ENCODE peak calls at places on chromosomes 13 and 19, in five cellular contexts. One of them, this sample, is unnamed.

GRCh38 chr19:2719232-2719735 is 1.9 kb downstream of the DIRAS1 start:
- DNase-seq in tibial artery: no peak
- DNase-seq in HepG2: no peak
- DNase-seq in H1: no peak
- DNase-seq in cardiac muscle cell: no peak
- DNase-seq in this sample: no peak

GRCh38 chr19:42401365-42402303 is 11.5 kb upstream of the CNFN start:
- DNase-seq in cardiac muscle cell: peak; percentile 83
- DNase-seq in HepG2: peak; percentile 49
- DNase-seq in H1: peak; percentile 78
- DNase-seq in tibial artery: peak; percentile 80
- DNase-seq in this sample: no peak

GRCh38 chr13:24280722-24281121 is 28.7 kb upstream of the C1QTNF9 start:
- DNase-seq in HepG2: no peak
- DNase-seq in H1: no peak
- DNase-seq in cardiac muscle cell: no peak
- DNase-seq in tibial artery: no peak
- DNase-seq in this sample: no peak

GRCh38 chr19:6813659-6814058 is 41.2 kb downstream of the VAV1 start:
- DNase-seq in cardiac muscle cell: no peak
- DNase-seq in H1: no peak
- DNase-seq in HepG2: no peak
- DNase-seq in tibial artery: no peak
- DNase-seq in this sample: no peak

GRCh38 chr13:60329221-60329983 is 67.6 kb upstream of the TDRD3 start:
- DNase-seq in H1: peak; percentile 27
- DNase-seq in cardiac muscle cell: peak; percentile 59
- DNase-seq in HepG2: peak; percentile 12
- DNase-seq in tibial artery: no peak
- DNase-seq in this sample: no peak

GRCh38 chr19:47707135-47707925 is 5.9 kb upstream of the EHD2 start:
- DNase-seq in HepG2: peak; percentile 71
- DNase-seq in tibial artery: peak; percentile 60
- DNase-seq in cardiac muscle cell: peak; percentile 82
- DNase-seq in H1: no peak
- DNase-seq in this sample: no peak

GRCh38 chr13:88744289-88744688 is 1073.1 kb downstream of the SLITRK5 start:
- DNase-seq in cardiac muscle cell: no peak
- DNase-seq in H1: no peak
- DNase-seq in HepG2: no peak
- DNase-seq in tibial artery: no peak
- DNase-seq in this sample: no peak

GRCh38 chr13:51895906-51896888 is 34.4 kb downstream of the CCDC70 start:
- DNase-seq in H1: peak; percentile 51
- DNase-seq in HepG2: peak; percentile 45
- DNase-seq in tibial artery: no peak
- DNase-seq in cardiac muscle cell: peak; percentile 77
- DNase-seq in this sample: no peak

GRCh38 chr19:21603431-21604153 is 98.2 kb downstream of the ZNF429 start:
- DNase-seq in cardiac muscle cell: no peak
- DNase-seq in HepG2: no peak
- DNase-seq in tibial artery: no peak
- DNase-seq in H1: no peak
- DNase-seq in this sample: no peak

GRCh38 chr13:25196971-25197370 is 24.9 kb upstream of the AMER2 start:
- DNase-seq in cardiac muscle cell: no peak
- DNase-seq in HepG2: no peak
- DNase-seq in H1: no peak
- DNase-seq in tibial artery: no peak
- DNase-seq in this sample: no peak

DNA sequence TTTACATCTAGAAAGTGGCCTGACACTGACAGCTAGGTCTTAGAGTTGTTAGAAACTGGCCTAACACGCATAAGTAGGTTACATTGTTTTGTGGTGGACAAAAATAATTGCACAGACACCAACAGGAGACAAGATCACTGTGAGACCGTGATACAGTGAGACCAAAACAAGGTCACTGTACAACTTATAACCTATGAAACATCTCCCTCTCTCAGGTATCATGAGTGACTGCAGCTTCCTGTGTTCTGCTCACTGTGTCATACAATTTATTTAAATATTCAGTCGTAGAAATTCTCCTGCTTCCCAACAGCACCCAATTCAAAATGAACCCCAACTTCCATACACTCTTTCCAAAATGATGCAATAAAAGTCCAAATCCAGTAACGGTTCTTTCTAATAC is 2165.2 kb downstream of the PCDH9 start:
- DNase-seq in cardiac muscle cell: no peak
- DNase-seq in H1: no peak
- DNase-seq in tibial artery: no peak
- DNase-seq in HepG2: no peak
- DNase-seq in this sample: no peak
- TF ChIP-seq CTCF in cardiac muscle cell: no peak
- TF ChIP-seq CTCF in H1: no peak
- TF ChIP-seq CTCF in tibial artery: no peak
- TF ChIP-seq CTCF in HepG2: no peak
- TF ChIP-seq CTCF in this sample: no peak

GRCh38 chr19:10219678-10220077 is 11.5 kb downstream of the S1PR2 start:
- DNase-seq in H1: peak; percentile 46
- DNase-seq in cardiac muscle cell: peak; percentile 53
- DNase-seq in HepG2: peak; percentile 79
- DNase-seq in tibial artery: no peak
- DNase-seq in this sample: no peak

GRCh38 chr19:10223488-10224213 is 7.5 kb downstream of the S1PR2 start:
- DNase-seq in HepG2: no peak
- DNase-seq in H1: no peak
- DNase-seq in tibial artery: no peak
- DNase-seq in cardiac muscle cell: no peak
- DNase-seq in this sample: no peak

GRCh38 chr19:10222201-10222890 is 8.8 kb downstream of the S1PR2 start:
- DNase-seq in tibial artery: no peak
- DNase-seq in HepG2: no peak
- DNase-seq in H1: no peak
- DNase-seq in cardiac muscle cell: no peak
- DNase-seq in this sample: no peak

GRCh38 chr19:10217085-10217484 is 14.0 kb downstream of the S1PR2 start:
- DNase-seq in H1: no peak
- DNase-seq in tibial artery: no peak
- DNase-seq in cardiac muscle cell: no peak
- DNase-seq in HepG2: no peak
- DNase-seq in this sample: no peak

DNA sequence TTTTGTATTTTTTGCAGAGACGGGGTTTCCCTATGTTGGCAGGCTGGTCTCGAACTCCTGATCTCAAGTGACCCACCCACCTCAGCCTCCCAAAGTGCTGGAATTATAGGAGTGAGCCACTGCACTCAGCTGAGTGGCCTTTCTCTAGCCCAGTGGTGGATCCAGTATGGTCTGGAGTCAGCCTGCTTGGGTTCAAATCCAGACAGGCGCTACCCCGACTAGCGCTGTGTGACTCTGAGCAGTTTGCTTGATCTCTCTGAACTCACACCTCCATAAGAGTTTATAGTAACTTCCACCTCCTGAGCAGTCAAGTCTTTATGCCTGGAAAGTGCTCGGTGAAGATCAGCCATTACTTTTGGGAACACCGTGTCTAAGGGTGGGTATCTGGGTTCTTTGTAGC is 10.4 kb downstream of the S1PR2 start:
- DNase-seq in cardiac muscle cell: no peak
- DNase-seq in H1: no peak
- DNase-seq in HepG2: no peak
- DNase-seq in tibial artery: no peak
- DNase-seq in this sample: no peak
- H3K27ac ChIP-seq in cardiac muscle cell: no peak overlapping the region
- H3K27ac ChIP-seq in H1: peak overlapping the region; percentile 29
- H3K27ac ChIP-seq in HepG2: no peak overlapping the region
- H3K27ac ChIP-seq in tibial artery: no peak overlapping the region
- H3K27ac ChIP-seq in this sample: no peak overlapping the region

GRCh38 chr19:38130399-38130798 is 93.6 kb downstream of the DPF1 start:
- DNase-seq in tibial artery: no peak
- DNase-seq in H1: no peak
- DNase-seq in cardiac muscle cell: no peak
- DNase-seq in HepG2: no peak
- DNase-seq in this sample: no peak
- H3K9me3 ChIP-seq in tibial artery: no peaks in the 10 kb centered on the region
- H3K9me3 ChIP-seq in H1: no peaks in the 10 kb centered on the region
- H3K9me3 ChIP-seq in cardiac muscle cell: no peaks in the 10 kb centered on the region
- H3K9me3 ChIP-seq in HepG2: no peaks in the 10 kb centered on the region
- H3K9me3 ChIP-seq in this sample: no peaks in the 10 kb centered on the region

GRCh38 chr13:44382635-44383145 is 9.1 kb downstream of the SERP2 start:
- DNase-seq in HepG2: no peak
- DNase-seq in tibial artery: no peak
- DNase-seq in cardiac muscle cell: no peak
- DNase-seq in H1: no peak
- DNase-seq in this sample: no peak
- TF ChIP-seq CTCF in HepG2: no peak
- TF ChIP-seq CTCF in tibial artery: no peak
- TF ChIP-seq CTCF in cardiac muscle cell: no peak
- TF ChIP-seq CTCF in H1: no peak
- TF ChIP-seq CTCF in this sample: no peak

DNA sequence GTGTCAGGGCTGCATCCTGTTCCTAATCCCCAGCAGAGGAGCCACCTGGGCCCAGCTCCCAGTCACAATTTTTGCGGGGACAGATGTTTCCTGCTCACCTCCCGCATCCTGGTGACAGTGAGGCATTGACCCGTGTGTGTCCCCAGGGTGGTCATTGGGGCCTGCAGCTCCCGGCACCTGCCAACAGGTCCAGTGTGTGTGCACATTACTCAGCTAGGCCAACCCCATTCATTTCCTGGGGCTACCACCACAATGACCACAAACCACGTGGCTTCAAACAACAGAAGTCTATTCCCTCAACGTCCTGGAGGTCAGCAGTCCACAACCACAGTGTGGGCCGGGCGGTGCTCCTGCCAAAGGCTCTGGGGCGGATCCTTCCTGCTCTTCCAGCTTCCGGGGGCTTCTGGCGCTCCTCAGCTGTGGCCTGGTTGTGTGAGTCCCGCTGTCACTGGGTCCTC is 11.9 kb upstream of the F2RL3 start:
- DNase-seq in HepG2: no peak
- DNase-seq in H1: no peak
- DNase-seq in tibial artery: no peak
- DNase-seq in cardiac muscle cell: peak; percentile 52
- DNase-seq in this sample: no peak
- H3K27ac ChIP-seq in HepG2: no peak overlapping the region
- H3K27ac ChIP-seq in H1: no peak overlapping the region
- H3K27ac ChIP-seq in tibial artery: no peak overlapping the region
- H3K27ac ChIP-seq in cardiac muscle cell: no peak overlapping the region
- H3K27ac ChIP-seq in this sample: no peak overlapping the region

GRCh38 chr13:18948664-18949488 is 232.7 kb downstream of the TUBA3C start:
- DNase-seq in cardiac muscle cell: no peak
- DNase-seq in H1: no peak
- DNase-seq in tibial artery: no peak
- DNase-seq in HepG2: no peak
- DNase-seq in this sample: no peak
- H3K9me3 ChIP-seq in cardiac muscle cell: no peaks in the 10 kb centered on the region
- H3K9me3 ChIP-seq in H1: peaks cover 75% of the 10 kb centered on the region
- H3K9me3 ChIP-seq in tibial artery: no peaks in the 10 kb centered on the region
- H3K9me3 ChIP-seq in HepG2: peaks cover 30% of the 10 kb centered on the region
- H3K9me3 ChIP-seq in this sample: no peaks in the 10 kb centered on the region

GRCh38 chr19:415292-415691 is 6.3 kb upstream of the C2CD4C start:
- DNase-seq in H1: no peak
- DNase-seq in tibial artery: no peak
- DNase-seq in HepG2: no peak
- DNase-seq in cardiac muscle cell: no peak
- DNase-seq in this sample: no peak
- TF ChIP-seq CTCF in H1: no peak
- TF ChIP-seq CTCF in tibial artery: no peak
- TF ChIP-seq CTCF in HepG2: no peak
- TF ChIP-seq CTCF in cardiac muscle cell: no peak
- TF ChIP-seq CTCF in this sample: no peak

GRCh38 chr13:55001881-55002280 is 1973.3 kb downstream of the OLFM4 start:
- DNase-seq in tibial artery: no peak
- DNase-seq in cardiac muscle cell: no peak
- DNase-seq in HepG2: no peak
- DNase-seq in H1: no peak
- DNase-seq in this sample: no peak
- H3K27ac ChIP-seq in tibial artery: no peak overlapping the region
- H3K27ac ChIP-seq in cardiac muscle cell: no peak overlapping the region
- H3K27ac ChIP-seq in HepG2: no peak overlapping the region
- H3K27ac ChIP-seq in H1: no peak overlapping the region
- H3K27ac ChIP-seq in this sample: no peak overlapping the region

GRCh38 chr19:16019691-16020448 is 56.4 kb upstream of the TPM4 start:
- DNase-seq in cardiac muscle cell: no peak
- DNase-seq in tibial artery: no peak
- DNase-seq in HepG2: no peak
- DNase-seq in H1: no peak
- DNase-seq in this sample: no peak
- H3K9me3 ChIP-seq in cardiac muscle cell: no peaks in the 10 kb centered on the region
- H3K9me3 ChIP-seq in tibial artery: no peaks in the 10 kb centered on the region
- H3K9me3 ChIP-seq in HepG2: no peaks in the 10 kb centered on the region
- H3K9me3 ChIP-seq in H1: peaks cover 73% of the 10 kb centered on the region
- H3K9me3 ChIP-seq in this sample: no peaks in the 10 kb centered on the region